ENCODE peak calls at places on chromosomes 16 and 17, in five cellular contexts. S is transverse colon, L is tibial nerve, D is neuronal stem cell, B is cardiac muscle cell. W is an unnamed sample.

GRCh38 chr17:81831957-81832607 is 1.0 kb downstream of the MCRIP1 start:
- DNase-seq in L (no peak), S (no peak), D (no peak), B (no peak), W (no peak)

GRCh38 chr17:67246648-67247415 is 1.8 kb upstream of the HELZ start:
- DNase-seq in D (no peak), B (no peak), L (no peak), S (peak), W (peak)

GRCh38 chr16:84735846-84736586 is 36.2 kb downstream of the USP10 start:
- DNase-seq in B (no peak), S (peak), D (no peak), L (no peak), W (no peak)

GRCh38 chr17:33889079-33889478 is 366.0 kb upstream of the CCL2 start:
- DNase-seq in L (no peak), D (no peak), S (no peak), B (no peak), W (no peak)

GRCh38 chr16:61580579-61580978 is 455.7 kb downstream of the CDH8 start:
- DNase-seq in D (no peak), L (no peak), B (no peak), S (no peak), W (no peak)

GRCh38 chr17:63881935-63882601 is at the start of gene GH2:
- DNase-seq in D (peak), L (peak), B (peak), S (peak), W (peak)

GRCh38 chr16:59905628-59906027 is 1171.5 kb upstream of the GOT2 start:
- DNase-seq in L (no peak), B (no peak), S (no peak), D (no peak), W (no peak)

GRCh38 chr17:13594310-13594709 is 7.4 kb downstream of the HS3ST3A1 start:
- DNase-seq in D (no peak), L (no peak), B (no peak), S (no peak), W (no peak)

GRCh38 chr16:79270011-79270410 is 330.5 kb downstream of the MAF start:
- DNase-seq in D (no peak), S (no peak), B (no peak), L (no peak), W (no peak)

GRCh38 chr16:74601131-74601871 is 5.6 kb downstream of the GLG1 start:
- DNase-seq in B (no peak), S (peak), L (no peak), D (no peak), W (no peak)

GRCh38 chr17:63609820-63610573 is 9.3 kb downstream of the TACO1 start:
- DNase-seq in D (no peak), B (no peak), S (no peak), L (no peak), W (no peak)

GRCh38 chr16:25092489-25092888 is 19.1 kb upstream of the LCMT1 start:
- DNase-seq in D (no peak), L (no peak), B (no peak), S (no peak), W (no peak)

GRCh38 chr17:77857306-77857555 is 101.3 kb upstream of the TNRC6C start:
- DNase-seq in D (no peak), S (no peak), L (no peak), B (no peak), W (no peak)

GRCh38 chr17:61587242-61587641 is 3.8 kb downstream of the NACA2 start:
- DNase-seq in B (no peak), L (no peak), D (no peak), S (no peak), W (no peak)

GRCh38 chr16:47413041-47413440 is 47.8 kb downstream of the ITFG1 start:
- DNase-seq in B (no peak), D (no peak), S (no peak), L (no peak), W (no peak)

GRCh38 chr17:62075308-62075815 is 10.3 kb upstream of the MED13 start:
- DNase-seq in S (no peak), B (no peak), D (no peak), L (no peak), W (no peak)

GRCh38 chr16:57091200-57091989 is 988 bp upstream of the CPNE2 start:
- DNase-seq in D (no peak), B (peak), S (peak), L (peak), W (peak)

GRCh38 chr16:25060920-25061319 is 45.8 kb upstream of the ARHGAP17 start:
- DNase-seq in D (no peak), L (no peak), S (no peak), B (peak), W (no peak)

GRCh38 chr17:65050438-65050837 is 6.1 kb downstream of the GNA13 start:
- DNase-seq in L (no peak), B (no peak), S (no peak), D (no peak), W (no peak)
- H3K27ac ChIP-seq in L (no peak), B (no peak), S (no peak), D (no peak), W (no peak)

DNA sequence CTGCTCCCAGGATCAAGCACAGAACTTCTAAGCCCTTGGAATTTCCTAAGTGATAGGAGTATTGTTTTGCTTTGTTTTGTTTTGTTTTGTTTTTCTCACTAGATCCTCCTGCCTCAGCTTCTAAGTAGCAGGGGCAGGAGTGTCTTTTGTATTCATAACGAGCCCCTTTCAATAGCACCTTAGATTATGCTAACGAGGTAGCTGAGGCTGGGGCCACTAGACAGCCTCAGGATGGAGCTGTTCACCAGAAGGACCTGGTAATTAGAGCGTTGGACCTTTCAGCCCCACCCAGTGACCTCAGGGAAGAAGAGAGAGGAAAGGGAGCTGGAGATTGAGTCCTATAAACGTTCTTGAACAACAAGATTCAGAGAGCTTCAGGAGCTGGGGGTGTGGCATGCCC is 43.6 kb downstream of the IKZF3 start:
- DNase-seq in L (no peak), D (peak), B (no peak), S (no peak), W (no peak)
- H3K27ac ChIP-seq in L (no peak), D (no peak), B (no peak), S (no peak), W (no peak)

GRCh38 chr16:3017806-3018506 is at the start of gene CLDN6:
- DNase-seq in D (peak), S (peak), B (peak), L (no peak), W (peak)
- H3K27ac ChIP-seq in D (no peak), S (no peak), B (peak), L (no peak), W (no peak)

GRCh38 chr16:68844211-68844564 is 857 bp downstream of the TANGO6 start:
- DNase-seq in D (no peak), S (no peak), L (no peak), B (no peak), W (no peak)
- H3K27ac ChIP-seq in D (no peak), S (peak), L (peak), B (no peak), W (no peak)

DNA sequence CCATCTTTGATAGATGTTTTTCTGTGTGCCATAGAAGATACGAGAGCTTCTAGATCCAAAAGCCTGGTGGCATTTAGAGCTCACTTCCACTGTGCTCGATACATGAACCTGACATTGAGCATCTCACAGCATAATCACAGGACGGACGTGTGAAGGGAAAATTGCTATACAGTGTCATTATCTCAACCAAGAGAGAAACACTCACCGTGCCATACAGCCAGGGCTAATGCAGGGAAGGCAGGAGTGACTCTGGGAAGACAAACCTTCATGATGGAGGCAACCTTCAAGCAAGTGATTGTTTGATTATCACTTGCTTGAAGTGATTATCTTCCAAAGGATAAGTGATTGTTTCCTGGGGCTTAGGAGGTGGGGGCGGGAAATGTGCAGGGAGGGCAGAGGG is 218.2 kb upstream of the HSBP1 start:
- DNase-seq in L (no peak), S (no peak), B (no peak), D (no peak), W (no peak)
- H3K27ac ChIP-seq in L (no peak), S (no peak), B (no peak), D (no peak), W (no peak)

GRCh38 chr17:1880851-1881630 is 51.2 kb downstream of the RPA1 start:
- DNase-seq in B (no peak), D (peak), S (no peak), L (no peak), W (no peak)
- H3K27ac ChIP-seq in B (no peak), D (peak), S (no peak), L (no peak), W (no peak)

DNA sequence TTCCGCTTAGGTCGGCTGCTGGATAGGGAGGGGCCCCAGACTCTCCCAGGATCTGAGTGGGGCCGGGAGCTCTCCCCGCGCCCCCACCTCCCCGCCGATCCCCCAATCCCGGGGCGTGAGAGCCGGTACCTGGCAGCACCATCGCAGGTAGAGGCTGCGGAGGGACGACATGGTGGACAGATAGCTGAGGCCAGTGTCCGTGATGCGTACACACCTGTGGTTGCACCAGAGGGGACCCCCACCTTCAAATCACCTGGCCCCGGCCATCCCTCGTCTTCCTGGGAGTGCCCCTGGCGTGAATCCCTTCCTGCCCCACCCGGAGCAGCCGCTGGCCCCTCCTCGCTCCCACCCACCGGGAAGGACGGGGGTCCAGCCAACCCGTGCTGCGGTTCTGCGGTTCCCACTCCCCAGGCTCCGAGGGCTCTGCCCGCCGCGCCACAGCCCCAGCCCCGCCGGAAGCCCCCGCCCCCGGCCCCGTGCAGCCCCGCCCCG is 4.7 kb upstream of the WDR24 start:
- DNase-seq in D (no peak), L (no peak), B (no peak), S (no peak), W (no peak)
- H3K27ac ChIP-seq in D (no peak), L (no peak), B (no peak), S (peak), W (no peak)

DNA sequence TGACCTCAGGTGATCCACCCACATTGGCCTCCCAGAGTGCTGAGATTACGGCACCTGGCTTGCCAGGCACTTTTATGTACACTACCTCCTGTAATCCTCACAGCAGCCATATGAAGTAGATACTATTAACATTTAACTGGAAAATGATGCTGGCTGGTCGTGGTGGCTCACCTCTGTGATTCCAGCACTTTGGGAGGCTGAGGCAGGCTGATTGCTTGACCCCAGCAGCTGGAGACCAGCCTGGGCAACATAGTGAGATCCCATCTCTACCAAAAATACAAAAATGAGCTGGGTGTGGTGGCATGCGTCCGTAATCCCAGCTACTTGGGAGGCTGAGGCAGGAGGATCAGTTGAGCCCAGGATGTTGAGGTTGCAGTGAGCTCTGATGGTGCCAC is 2.0 kb upstream of the MAPK3 start:
- DNase-seq in B (no peak), D (no peak), L (no peak), S (no peak), W (no peak)
- H3K27ac ChIP-seq in B (no peak), D (no peak), L (no peak), S (peak), W (no peak)

DNA sequence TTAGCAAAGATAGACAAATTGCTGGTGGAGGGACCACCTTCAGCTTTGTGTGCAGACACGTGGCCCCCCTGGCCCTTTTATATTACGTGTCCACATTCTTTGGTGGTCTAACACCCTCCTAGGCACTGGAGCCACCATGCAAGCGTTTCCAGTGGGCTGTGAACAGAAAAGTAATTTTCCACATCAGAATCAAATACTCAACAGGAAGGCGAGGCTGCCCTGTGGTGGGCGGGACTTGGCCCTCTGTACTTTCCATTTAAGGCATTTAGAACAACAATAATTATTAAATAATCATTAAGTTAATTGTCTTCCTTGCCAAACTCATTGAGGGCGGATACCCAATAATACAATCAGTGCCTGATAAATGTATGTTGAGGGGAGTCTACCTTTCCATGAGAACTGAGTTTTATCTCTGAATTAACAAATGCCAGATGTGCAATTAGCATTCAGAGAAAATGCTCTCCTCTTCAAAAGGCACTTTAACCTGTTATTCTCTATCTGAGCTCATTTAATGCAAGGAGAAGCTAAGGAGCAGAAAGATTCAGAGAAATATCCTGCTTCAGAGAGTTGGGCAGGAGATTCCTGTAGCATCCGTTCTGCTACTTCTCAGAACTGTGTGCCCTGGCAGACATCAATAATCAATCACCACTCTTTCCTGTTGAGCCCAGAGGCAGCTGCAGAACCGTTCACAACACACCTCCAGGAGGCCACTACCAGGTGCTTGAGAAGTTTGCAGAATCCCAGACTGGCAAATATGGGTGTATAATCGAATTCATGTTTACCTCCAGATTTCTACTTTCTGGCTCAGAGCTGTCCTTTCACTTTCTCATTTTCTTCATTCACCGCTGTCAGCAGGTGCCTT is 109.4 kb downstream of the CMIP start:
- DNase-seq in S (no peak), B (no peak), L (no peak), D (no peak), W (no peak)
- H3K27ac ChIP-seq in S (peak), B (no peak), L (no peak), D (no peak), W (no peak)